ENCODE peak calls at places on chromosome 17, in seven cellular contexts. F, E, V, N, R, P and C are unnamed samples.

GRCh38 chr17:2874211-2874686 is 78.0 kb downstream of the RAP1GAP2 start:
- DNase-seq in N (no peak), P (no peak), F (no peak), R (no peak), E (no peak), V (no peak), C (no peak)

GRCh38 chr17:61456688-61457225 is 4.5 kb downstream of the TBX4 start:
- DNase-seq in R (no peak), F (no peak), E (no peak), P (peak; percentile 27), N (no peak), V (no peak), C (no peak)

GRCh38 chr17:82077617-82078358 is 12.2 kb upstream of the DUS1L start:
- DNase-seq in F (no peak), P (no peak), V (no peak), E (no peak), R (no peak), N (no peak), C (no peak)

GRCh38 chr17:41553987-41554680 is 17.7 kb downstream of the KRT9 start:
- DNase-seq in N (no peak), P (no peak), V (no peak), F (no peak), R (no peak), E (no peak), C (no peak)

GRCh38 chr17:80751070-80751459 is 206.4 kb downstream of the RPTOR start:
- DNase-seq in P (no peak), R (no peak), E (no peak), F (no peak), N (peak; percentile 69), V (no peak), C (peak; percentile 69)

GRCh38 chr17:50129946-50130777 is at the start of gene SAMD14:
- DNase-seq in P (peak; percentile 38), R (no peak), N (peak; percentile 73), E (no peak), V (no peak), F (no peak), C (peak; percentile 23)

GRCh38 chr17:34126496-34126895 is 128.6 kb upstream of the CCL2 start:
- DNase-seq in P (no peak), N (no peak), E (no peak), V (no peak), F (no peak), R (no peak), C (no peak)

GRCh38 chr17:44065668-44066203 is 735 bp downstream of the LSM12 start:
- DNase-seq in N (no peak), F (no peak), P (peak; percentile 42), E (no peak), V (no peak), R (no peak), C (no peak)

GRCh38 chr17:81371910-81372760 is 23.1 kb upstream of the BAHCC1 start:
- DNase-seq in N (peak; percentile 67), V (no peak), F (no peak), E (no peak), R (no peak), P (no peak), C (no peak)

GRCh38 chr17:2688351-2689342 is 22.9 kb downstream of the CLUH start:
- DNase-seq in P (no peak), V (no peak), N (no peak), R (peak; percentile 57), E (peak; percentile 30), F (no peak), C (no peak)

GRCh38 chr17:35804658-35805192 is 4.6 kb upstream of the TAF15 start:
- DNase-seq in F (peak; percentile 77), P (peak; percentile 61), N (peak; percentile 94), V (no peak), E (peak; percentile 62), R (peak; percentile 12), C (peak; percentile 13)

GRCh38 chr17:2337811-2338657 is 733 bp downstream of the SGSM2 start:
- DNase-seq in E (peak; percentile 11), N (peak; percentile 85), V (peak; percentile 46), R (no peak), F (no peak), P (peak; percentile 60), C (peak; percentile 20)

GRCh38 chr17:44540246-44541084 is 16.8 kb upstream of the FZD2 start:
- DNase-seq in F (no peak), N (no peak), R (no peak), P (no peak), E (no peak), V (no peak), C (no peak)

GRCh38 chr17:5800646-5801045 is 216.3 kb upstream of the NLRP1 start:
- DNase-seq in R (no peak), V (no peak), N (peak; percentile 28), E (no peak), F (no peak), P (no peak), C (no peak)

GRCh38 chr17:8726951-8727555 is 17.6 kb downstream of the CCDC42 start:
- DNase-seq in N (no peak), E (no peak), V (no peak), F (no peak), P (no peak), R (no peak), C (no peak)

GRCh38 chr17:78737332-78737731 is 44.7 kb downstream of the CYTH1 start:
- DNase-seq in R (no peak), V (no peak), F (no peak), N (peak; percentile 74), E (no peak), P (no peak), C (no peak)

GRCh38 chr17:63126607-63127006 is 160.6 kb downstream of the TANC2 start:
- DNase-seq in F (no peak), R (no peak), V (no peak), E (no peak), N (no peak), P (no peak), C (no peak)

GRCh38 chr17:66675991-66676371 is 158.9 kb upstream of the CACNG5 start:
- DNase-seq in N (no peak), V (peak; percentile 72), F (no peak), R (no peak), E (no peak), P (no peak), C (peak; percentile 9)

GRCh38 chr17:73952498-73953205 is 250.8 kb upstream of the RPL38 start:
- DNase-seq in V (peak; percentile 21), E (no peak), F (no peak), N (peak; percentile 47), R (no peak), P (peak; percentile 56), C (no peak)

GRCh38 chr17:78986048-78986648 is 6.4 kb upstream of the LGALS3BP start:
- DNase-seq in P (peak; percentile 57), V (no peak), N (peak; percentile 29), F (no peak), R (no peak), E (no peak), C (no peak)

GRCh38 chr17:59647288-59647687 is 27.6 kb downstream of the CLTC start:
- DNase-seq in E (no peak), R (no peak), V (no peak), P (no peak), F (no peak), N (no peak), C (no peak)

GRCh38 chr17:44004761-44005526 is 522 bp downstream of the NAGS start:
- DNase-seq in P (peak; percentile 41), N (no peak), F (no peak), V (no peak), R (no peak), E (no peak), C (no peak)

GRCh38 chr17:57577751-57578607 is 167.1 kb downstream of the CCDC182 start:
- DNase-seq in R (peak; percentile 92), V (peak; percentile 29), P (no peak), E (peak; percentile 34), N (peak; percentile 70), F (no peak), C (no peak)

GRCh38 chr17:7888184-7888920 is at the start of gene CHD3:
- DNase-seq in E (no peak), R (no peak), F (no peak), P (peak; percentile 77), V (no peak), N (no peak), C (peak; percentile 40)